ENCODE peak calls at places on chromosomes 1 and 21, in five cellular contexts. I is NCI-H1417; D is AG08395; S is NK-92 treated with Interleukin-12 subunit alpha and Interleukin-12 subunit beta, amount 100 ng/mL, for 24 hours; O is AG10803. C is an unnamed sample.

GRCh38 chr1:179038528-179039281 is 13.0 kb downstream of the FAM20B start:
- DNase-seq in I (no peak), D (peak), S (no peak), O (no peak), C (no peak)

GRCh38 chr1:25695066-25695990 is 78.7 kb downstream of the MAN1C1 start:
- DNase-seq in I (no peak), D (peak), S (no peak), O (peak), C (peak)

GRCh38 chr1:20974069-20974468 is 187.0 kb upstream of the HP1BP3 start:
- DNase-seq in I (no peak), D (peak), S (no peak), O (peak), C (no peak)

GRCh38 chr1:19618428-19618827 is 25.7 kb upstream of the NBL1 start:
- DNase-seq in I (no peak), D (no peak), S (no peak), O (no peak), C (no peak)

GRCh38 chr1:206690516-206690915 is 5.8 kb downstream of the MAPKAPK2 start:
- DNase-seq in I (no peak), D (no peak), S (no peak), O (no peak), C (peak)

GRCh38 chr21:35428041-35428400 is 378.9 kb upstream of the RUNX1 start:
- DNase-seq in I (no peak), D (peak), S (no peak), O (peak), C (no peak)

GRCh38 chr1:169694304-169694703 is 17.1 kb downstream of the SELL start:
- DNase-seq in I (no peak), D (no peak), S (no peak), O (no peak), C (no peak)

GRCh38 chr1:9437931-9438330 is 101.3 kb upstream of the SLC25A33 start:
- DNase-seq in I (no peak), D (no peak), S (no peak), O (peak), C (peak)

GRCh38 chr1:30700528-30701265 is 22.7 kb downstream of the MATN1 start:
- DNase-seq in I (no peak), D (peak), S (no peak), O (peak), C (no peak)

GRCh38 chr1:209590405-209590804 is 6.9 kb downstream of the CAMK1G start:
- DNase-seq in I (no peak), D (no peak), S (no peak), O (no peak), C (peak)

GRCh38 chr21:25791321-25791720 is 56.5 kb downstream of the GABPA start:
- DNase-seq in I (no peak), D (peak), S (no peak), O (no peak), C (no peak)

GRCh38 chr1:3668585-3669300 is 16.4 kb downstream of the TP73 start:
- DNase-seq in I (peak), D (peak), S (no peak), O (peak), C (peak)

GRCh38 chr21:45364464-45365185 is 40.3 kb upstream of the COL18A1 start:
- DNase-seq in I (no peak), D (no peak), S (no peak), O (peak), C (no peak)

GRCh38 chr1:53545663-53546408 is 86.6 kb downstream of the DMRTB1 start:
- DNase-seq in I (no peak), D (no peak), S (no peak), O (peak), C (peak)

GRCh38 chr1:38336961-38337360 is 290.4 kb upstream of the POU3F1 start:
- DNase-seq in I (peak), D (no peak), S (no peak), O (no peak), C (no peak)

GRCh38 chr1:5954964-5955363 is 37.3 kb downstream of the NPHP4 start:
- DNase-seq in I (no peak), D (no peak), S (no peak), O (no peak), C (no peak)

GRCh38 chr1:231918239-231919015 is 291.8 kb downstream of the DISC1 start:
- DNase-seq in I (no peak), D (peak), S (no peak), O (peak), C (no peak)

GRCh38 chr21:35210093-35210492 is 161.0 kb upstream of the RUNX1 start:
- DNase-seq in I (no peak), D (no peak), S (no peak), O (no peak), C (no peak)

GRCh38 chr1:45050931-45051748 is 39.1 kb downstream of the UROD start:
- DNase-seq in I (no peak), D (no peak), S (no peak), O (no peak), C (no peak)

GRCh38 chr21:46092811-46093667 is 4.9 kb upstream of the COL6A2 start:
- DNase-seq in I (no peak), D (no peak), S (no peak), O (no peak), C (peak)

GRCh38 chr1:155485222-155485621 is 77.4 kb downstream of the ASH1L start:
- DNase-seq in I (no peak), D (no peak), S (no peak), O (no peak), C (no peak)

GRCh38 chr1:228152097-228152917 is 2.6 kb downstream of the GJC2 start:
- DNase-seq in I (no peak), D (no peak), S (no peak), O (no peak), C (no peak)

GRCh38 chr1:2505461-2505994 is 20.9 kb downstream of the PANK4 start:
- DNase-seq in I (no peak), D (no peak), S (no peak), O (no peak), C (no peak)

GRCh38 chr1:116506132-116507004 is 64.5 kb downstream of the CD58 start:
- DNase-seq in I (no peak), D (no peak), S (no peak), O (no peak), C (no peak)

GRCh38 chr1:29785554-29785953 is 549.2 kb downstream of the PTPRU start:
- DNase-seq in I (no peak), D (no peak), S (no peak), O (no peak), C (no peak)

GRCh38 chr21:19759836-19760235 is 1238.4 kb upstream of the NCAM2 start:
- DNase-seq in I (no peak), D (no peak), S (no peak), O (no peak), C (no peak)

GRCh38 chr1:177119311-177119710 is 45.2 kb downstream of the ASTN1 start:
- DNase-seq in I (no peak), D (no peak), S (no peak), O (no peak), C (no peak)

GRCh38 chr1:220450927-220451326 is 77.0 kb upstream of the MARK1 start:
- DNase-seq in I (no peak), D (no peak), S (no peak), O (no peak), C (no peak)

GRCh38 chr1:192485692-192486436 is 89.7 kb upstream of the RGS1 start:
- DNase-seq in I (no peak), D (peak), S (no peak), O (peak), C (peak)

C was measured in right cardiac atrium.